ENCODE peak calls at places on chromosomes 3 and 15, in six cellular contexts. N, W, Q, T, I and A are unnamed samples.

GRCh38 chr15:101242160-101242998 is 9.5 kb downstream of the CHSY1 start:
- DNase-seq in N (no peak), W (no peak), T (no peak), I (peak), Q (peak), A (no peak)

GRCh38 chr15:33068531-33068990 is 126.0 kb downstream of the FMN1 start:
- DNase-seq in N (no peak), I (no peak), Q (no peak), W (peak), T (peak), A (peak)

GRCh38 chr15:88006146-88006545 is 250.4 kb downstream of the NTRK3 start:
- DNase-seq in I (no peak), N (no peak), T (no peak), Q (no peak), W (no peak), A (no peak)

GRCh38 chr3:55014081-55014480 is 86.2 kb upstream of the LRTM1 start:
- DNase-seq in N (no peak), Q (no peak), I (no peak), W (no peak), T (no peak), A (no peak)

GRCh38 chr3:171417813-171418212 is 42.4 kb downstream of the TNIK start:
- DNase-seq in N (no peak), W (peak), Q (no peak), T (no peak), I (no peak), A (no peak)

GRCh38 chr15:39248204-39248603 is 332.7 kb upstream of the THBS1 start:
- DNase-seq in Q (no peak), I (no peak), W (no peak), N (no peak), T (no peak), A (no peak)

GRCh38 chr15:66287461-66288055 is 5.8 kb upstream of the DIS3L start:
- DNase-seq in W (no peak), T (no peak), Q (no peak), I (no peak), N (no peak), A (no peak)

GRCh38 chr3:195080125-195080524 is 190.8 kb downstream of the XXYLT1 start:
- DNase-seq in W (peak), N (no peak), Q (no peak), T (no peak), I (no peak), A (no peak)

GRCh38 chr15:68256675-68257450 is 20.7 kb upstream of the FEM1B start:
- DNase-seq in I (peak), W (peak), Q (peak), T (peak), N (peak), A (peak)

GRCh38 chr15:27797765-27798164 is 301.4 kb downstream of the OCA2 start:
- DNase-seq in Q (no peak), W (peak), T (no peak), I (no peak), N (no peak), A (no peak)

GRCh38 chr3:72368331-72368975 is 479.8 kb downstream of the SHQ1 start:
- DNase-seq in N (no peak), Q (no peak), I (no peak), W (no peak), T (no peak), A (no peak)

GRCh38 chr3:128320551-128321340 is 145.9 kb downstream of the DNAJB8 start:
- DNase-seq in T (no peak), N (peak), I (no peak), W (no peak), Q (no peak), A (peak)

GRCh38 chr3:122230174-122230573 is 46.7 kb downstream of the CASR start:
- DNase-seq in N (no peak), I (no peak), W (no peak), T (no peak), Q (no peak), A (no peak)

GRCh38 chr15:91268510-91268909 is 168.5 kb downstream of the SV2B start:
- DNase-seq in Q (no peak), W (no peak), N (no peak), I (no peak), T (no peak), A (no peak)

GRCh38 chr15:95812491-95812890 is 518.0 kb upstream of the NR2F2 start:
- DNase-seq in N (no peak), W (no peak), T (no peak), Q (no peak), I (no peak), A (no peak)

GRCh38 chr15:95988574-95988887 is 342.0 kb upstream of the NR2F2 start:
- DNase-seq in W (no peak), I (no peak), Q (no peak), N (peak), T (no peak), A (no peak)

GRCh38 chr3:73052857-73053256 is 8.6 kb upstream of the EBLN2 start:
- DNase-seq in N (no peak), Q (no peak), I (no peak), W (no peak), T (no peak), A (no peak)

GRCh38 chr3:197532388-197532787 is 23.4 kb downstream of the BDH1 start:
- DNase-seq in T (no peak), W (no peak), I (no peak), Q (no peak), N (no peak), A (no peak)

GRCh38 chr3:12808587-12808986 is 12.1 kb downstream of the CAND2 start:
- DNase-seq in W (no peak), N (no peak), I (no peak), T (no peak), Q (no peak), A (no peak)

GRCh38 chr3:11059090-11059798 is 66.7 kb downstream of the SLC6A1 start:
- DNase-seq in N (peak), I (peak), T (peak), W (peak), Q (no peak), A (peak)

GRCh38 chr3:128089135-128089534 is 34.5 kb downstream of the RUVBL1 start:
- DNase-seq in I (no peak), W (no peak), T (no peak), Q (no peak), N (no peak), A (no peak)

GRCh38 chr3:3998140-3998977 is 199.1 kb downstream of the LRRN1 start:
- DNase-seq in W (no peak), T (peak), Q (no peak), I (peak), N (no peak), A (no peak)

GRCh38 chr3:23376516-23377248 is 173.6 kb downstream of the UBE2E2 start:
- DNase-seq in T (no peak), Q (no peak), I (no peak), W (no peak), N (no peak), A (no peak)

GRCh38 chr3:20837676-20838302 is 651.8 kb upstream of the SGO1 start:
- DNase-seq in I (no peak), W (no peak), Q (no peak), T (no peak), N (no peak), A (no peak)

GRCh38 chr3:150699068-150699635 is 4.6 kb downstream of the ERICH6 start:
- DNase-seq in I (no peak), T (no peak), N (no peak), W (no peak), Q (no peak), A (no peak)

GRCh38 chr3:62982795-62983455 is 107.7 kb upstream of the CADPS start:
- DNase-seq in W (no peak), N (no peak), I (no peak), Q (no peak), T (no peak), A (no peak)

GRCh38 chr3:33099109-33099645 is 2.2 kb upstream of the GLB1 start:
- DNase-seq in W (no peak), T (no peak), I (no peak), N (no peak), Q (no peak), A (no peak)

GRCh38 chr3:156675744-156676466 is 1.5 kb downstream of the TIPARP start:
- DNase-seq in I (peak), W (no peak), Q (peak), N (peak), T (peak), A (peak)

GRCh38 chr3:197983076-197983475 is 23.1 kb downstream of the LMLN start:
- DNase-seq in T (no peak), Q (no peak), W (no peak), N (no peak), I (no peak), A (no peak)

GRCh38 chr15:80618666-80619481 is 76.2 kb upstream of the ABHD17C start:
- DNase-seq in T (no peak), I (no peak), Q (no peak), W (no peak), N (no peak), A (no peak)

GRCh38 chr3:19148768-19149091 is 420 bp downstream of the KCNH8 start:
- DNase-seq in I (no peak), Q (no peak), N (no peak), W (no peak), T (no peak), A (no peak)